ENCODE peak calls at places on chromosomes 11 and 22, in eight cellular contexts. One of them, this sample, is unnamed.

GRCh38 chr22:45997077-45997774 is 20.3 kb upstream of the WNT7B start:
- DNase-seq in C1 segment of cervical spinal cord: peak; percentile 18
- DNase-seq in activated CD4-positive, alpha-beta T cell treated with anti-CD3 and anti-CD28 coated beads, Interleukin-2, amount 50 U/mL, for 4 hours: no peak
- DNase-seq in kidney tubule cell: peak; percentile 88
- DNase-seq in NCI-H510A: peak; percentile 77
- DNase-seq in M059J: peak; percentile 95
- DNase-seq in CD8-positive, alpha-beta memory T cell: no peak
- DNase-seq in right atrium auricular region: peak; percentile 95
- DNase-seq in this sample: no peak

GRCh38 chr11:119551726-119552510 is 128.9 kb upstream of the THY1 start:
- DNase-seq in C1 segment of cervical spinal cord: no peak
- DNase-seq in activated CD4-positive, alpha-beta T cell treated with anti-CD3 and anti-CD28 coated beads, Interleukin-2, amount 50 U/mL, for 4 hours: no peak
- DNase-seq in kidney tubule cell: peak; percentile 20
- DNase-seq in NCI-H510A: no peak
- DNase-seq in M059J: peak; percentile 40
- DNase-seq in CD8-positive, alpha-beta memory T cell: no peak
- DNase-seq in right atrium auricular region: peak; percentile 9
- DNase-seq in this sample: no peak

GRCh38 chr22:37162221-37163095 is 12.7 kb upstream of the IL2RB start:
- DNase-seq in C1 segment of cervical spinal cord: no peak
- DNase-seq in activated CD4-positive, alpha-beta T cell treated with anti-CD3 and anti-CD28 coated beads, Interleukin-2, amount 50 U/mL, for 4 hours: peak; percentile 68
- DNase-seq in kidney tubule cell: no peak
- DNase-seq in NCI-H510A: no peak
- DNase-seq in M059J: no peak
- DNase-seq in CD8-positive, alpha-beta memory T cell: peak; percentile 82
- DNase-seq in right atrium auricular region: no peak
- DNase-seq in this sample: peak; percentile 83

GRCh38 chr11:2929511-2929879 is 275 bp upstream of the PHLDA2 start:
- DNase-seq in C1 segment of cervical spinal cord: no peak
- DNase-seq in activated CD4-positive, alpha-beta T cell treated with anti-CD3 and anti-CD28 coated beads, Interleukin-2, amount 50 U/mL, for 4 hours: peak; percentile 31
- DNase-seq in kidney tubule cell: peak; percentile 83
- DNase-seq in NCI-H510A: no peak
- DNase-seq in M059J: peak; percentile 78
- DNase-seq in CD8-positive, alpha-beta memory T cell: no peak
- DNase-seq in right atrium auricular region: no peak
- DNase-seq in this sample: peak; percentile 65

GRCh38 chr22:20015971-20016733 is 471 bp downstream of the ARVCF start:
- DNase-seq in C1 segment of cervical spinal cord: no peak
- DNase-seq in activated CD4-positive, alpha-beta T cell treated with anti-CD3 and anti-CD28 coated beads, Interleukin-2, amount 50 U/mL, for 4 hours: no peak
- DNase-seq in kidney tubule cell: peak; percentile 18
- DNase-seq in NCI-H510A: no peak
- DNase-seq in M059J: no peak
- DNase-seq in CD8-positive, alpha-beta memory T cell: no peak
- DNase-seq in right atrium auricular region: no peak
- DNase-seq in this sample: peak; percentile 29

GRCh38 chr11:8369592-8370205 is 106.0 kb upstream of the LMO1 start:
- DNase-seq in C1 segment of cervical spinal cord: no peak
- DNase-seq in activated CD4-positive, alpha-beta T cell treated with anti-CD3 and anti-CD28 coated beads, Interleukin-2, amount 50 U/mL, for 4 hours: no peak
- DNase-seq in kidney tubule cell: no peak
- DNase-seq in NCI-H510A: no peak
- DNase-seq in M059J: no peak
- DNase-seq in CD8-positive, alpha-beta memory T cell: no peak
- DNase-seq in right atrium auricular region: no peak
- DNase-seq in this sample: no peak

GRCh38 chr11:131409307-131409706 is 38.9 kb downstream of the NTM start:
- DNase-seq in C1 segment of cervical spinal cord: no peak
- DNase-seq in activated CD4-positive, alpha-beta T cell treated with anti-CD3 and anti-CD28 coated beads, Interleukin-2, amount 50 U/mL, for 4 hours: no peak
- DNase-seq in kidney tubule cell: no peak
- DNase-seq in NCI-H510A: no peak
- DNase-seq in M059J: no peak
- DNase-seq in CD8-positive, alpha-beta memory T cell: no peak
- DNase-seq in right atrium auricular region: peak; percentile 32
- DNase-seq in this sample: no peak

GRCh38 chr11:119793335-119793984 is 64.5 kb upstream of the NECTIN1 start:
- DNase-seq in C1 segment of cervical spinal cord: no peak
- DNase-seq in activated CD4-positive, alpha-beta T cell treated with anti-CD3 and anti-CD28 coated beads, Interleukin-2, amount 50 U/mL, for 4 hours: no peak
- DNase-seq in kidney tubule cell: no peak
- DNase-seq in NCI-H510A: no peak
- DNase-seq in M059J: no peak
- DNase-seq in CD8-positive, alpha-beta memory T cell: no peak
- DNase-seq in right atrium auricular region: no peak
- DNase-seq in this sample: no peak

GRCh38 chr11:3103076-3103475 is 45.9 kb upstream of the CARS1 start:
- DNase-seq in C1 segment of cervical spinal cord: no peak
- DNase-seq in activated CD4-positive, alpha-beta T cell treated with anti-CD3 and anti-CD28 coated beads, Interleukin-2, amount 50 U/mL, for 4 hours: no peak
- DNase-seq in kidney tubule cell: no peak
- DNase-seq in NCI-H510A: no peak
- DNase-seq in M059J: no peak
- DNase-seq in CD8-positive, alpha-beta memory T cell: no peak
- DNase-seq in right atrium auricular region: peak; percentile 52
- DNase-seq in this sample: no peak

GRCh38 chr22:26444777-26445176 is 15.7 kb downstream of the ASPHD2 start:
- DNase-seq in C1 segment of cervical spinal cord: no peak
- DNase-seq in activated CD4-positive, alpha-beta T cell treated with anti-CD3 and anti-CD28 coated beads, Interleukin-2, amount 50 U/mL, for 4 hours: no peak
- DNase-seq in kidney tubule cell: peak; percentile 70
- DNase-seq in NCI-H510A: peak; percentile 8
- DNase-seq in M059J: no peak
- DNase-seq in CD8-positive, alpha-beta memory T cell: no peak
- DNase-seq in right atrium auricular region: no peak
- DNase-seq in this sample: no peak

GRCh38 chr22:28759861-28760560 is 12.5 kb upstream of the CCDC117 start:
- DNase-seq in C1 segment of cervical spinal cord: no peak
- DNase-seq in activated CD4-positive, alpha-beta T cell treated with anti-CD3 and anti-CD28 coated beads, Interleukin-2, amount 50 U/mL, for 4 hours: no peak
- DNase-seq in kidney tubule cell: no peak
- DNase-seq in NCI-H510A: no peak
- DNase-seq in M059J: peak; percentile 55
- DNase-seq in CD8-positive, alpha-beta memory T cell: no peak
- DNase-seq in right atrium auricular region: no peak
- DNase-seq in this sample: no peak

GRCh38 chr22:25169278-25170031 is 30.2 kb upstream of the CRYBB3 start:
- DNase-seq in C1 segment of cervical spinal cord: no peak
- DNase-seq in activated CD4-positive, alpha-beta T cell treated with anti-CD3 and anti-CD28 coated beads, Interleukin-2, amount 50 U/mL, for 4 hours: no peak
- DNase-seq in kidney tubule cell: peak; percentile 10
- DNase-seq in NCI-H510A: no peak
- DNase-seq in M059J: peak; percentile 47
- DNase-seq in CD8-positive, alpha-beta memory T cell: no peak
- DNase-seq in right atrium auricular region: no peak
- DNase-seq in this sample: no peak

GRCh38 chr11:122976734-122977454 is 4.7 kb downstream of the BSX start:
- DNase-seq in C1 segment of cervical spinal cord: no peak
- DNase-seq in activated CD4-positive, alpha-beta T cell treated with anti-CD3 and anti-CD28 coated beads, Interleukin-2, amount 50 U/mL, for 4 hours: no peak
- DNase-seq in kidney tubule cell: no peak
- DNase-seq in NCI-H510A: no peak
- DNase-seq in M059J: peak; percentile 39
- DNase-seq in CD8-positive, alpha-beta memory T cell: no peak
- DNase-seq in right atrium auricular region: no peak
- DNase-seq in this sample: no peak

GRCh38 chr11:94933225-94934130 is 39.9 kb downstream of the CWC15 start:
- DNase-seq in C1 segment of cervical spinal cord: no peak
- DNase-seq in activated CD4-positive, alpha-beta T cell treated with anti-CD3 and anti-CD28 coated beads, Interleukin-2, amount 50 U/mL, for 4 hours: no peak
- DNase-seq in kidney tubule cell: peak; percentile 84
- DNase-seq in NCI-H510A: no peak
- DNase-seq in M059J: peak; percentile 96
- DNase-seq in CD8-positive, alpha-beta memory T cell: no peak
- DNase-seq in right atrium auricular region: peak; percentile 71
- DNase-seq in this sample: no peak

GRCh38 chr22:30843245-30843644 is 125.3 kb downstream of the MORC2 start:
- DNase-seq in C1 segment of cervical spinal cord: no peak
- DNase-seq in activated CD4-positive, alpha-beta T cell treated with anti-CD3 and anti-CD28 coated beads, Interleukin-2, amount 50 U/mL, for 4 hours: no peak
- DNase-seq in kidney tubule cell: no peak
- DNase-seq in NCI-H510A: no peak
- DNase-seq in M059J: peak; percentile 61
- DNase-seq in CD8-positive, alpha-beta memory T cell: no peak
- DNase-seq in right atrium auricular region: no peak
- DNase-seq in this sample: no peak

GRCh38 chr11:10305262-10305963 is 540 bp downstream of the ADM start:
- DNase-seq in C1 segment of cervical spinal cord: no peak
- DNase-seq in activated CD4-positive, alpha-beta T cell treated with anti-CD3 and anti-CD28 coated beads, Interleukin-2, amount 50 U/mL, for 4 hours: no peak
- DNase-seq in kidney tubule cell: peak; percentile 53
- DNase-seq in NCI-H510A: no peak
- DNase-seq in M059J: no peak
- DNase-seq in CD8-positive, alpha-beta memory T cell: peak; percentile 26
- DNase-seq in right atrium auricular region: no peak
- DNase-seq in this sample: peak; percentile 47

GRCh38 chr11:111183706-111184105 is 61.8 kb upstream of the POU2AF2 start:
- DNase-seq in C1 segment of cervical spinal cord: no peak
- DNase-seq in activated CD4-positive, alpha-beta T cell treated with anti-CD3 and anti-CD28 coated beads, Interleukin-2, amount 50 U/mL, for 4 hours: no peak
- DNase-seq in kidney tubule cell: peak; percentile 14
- DNase-seq in NCI-H510A: no peak
- DNase-seq in M059J: peak; percentile 46
- DNase-seq in CD8-positive, alpha-beta memory T cell: no peak
- DNase-seq in right atrium auricular region: no peak
- DNase-seq in this sample: no peak

GRCh38 chr11:60396382-60396781 is at the start of gene MS4A14:
- DNase-seq in C1 segment of cervical spinal cord: no peak
- DNase-seq in activated CD4-positive, alpha-beta T cell treated with anti-CD3 and anti-CD28 coated beads, Interleukin-2, amount 50 U/mL, for 4 hours: no peak
- DNase-seq in kidney tubule cell: no peak
- DNase-seq in NCI-H510A: no peak
- DNase-seq in M059J: no peak
- DNase-seq in CD8-positive, alpha-beta memory T cell: no peak
- DNase-seq in right atrium auricular region: no peak
- DNase-seq in this sample: no peak

GRCh38 chr22:45051946-45052345 is 42.1 kb upstream of the PHF21B start:
- DNase-seq in C1 segment of cervical spinal cord: no peak
- DNase-seq in activated CD4-positive, alpha-beta T cell treated with anti-CD3 and anti-CD28 coated beads, Interleukin-2, amount 50 U/mL, for 4 hours: no peak
- DNase-seq in kidney tubule cell: no peak
- DNase-seq in NCI-H510A: no peak
- DNase-seq in M059J: no peak
- DNase-seq in CD8-positive, alpha-beta memory T cell: no peak
- DNase-seq in right atrium auricular region: no peak
- DNase-seq in this sample: no peak

GRCh38 chr22:50326959-50327710 is at the start of gene DENND6B:
- DNase-seq in C1 segment of cervical spinal cord: no peak
- DNase-seq in activated CD4-positive, alpha-beta T cell treated with anti-CD3 and anti-CD28 coated beads, Interleukin-2, amount 50 U/mL, for 4 hours: peak; percentile 41
- DNase-seq in kidney tubule cell: peak; percentile 86
- DNase-seq in NCI-H510A: peak; percentile 57
- DNase-seq in M059J: peak; percentile 70
- DNase-seq in CD8-positive, alpha-beta memory T cell: peak; percentile 59
- DNase-seq in right atrium auricular region: no peak
- DNase-seq in this sample: peak; percentile 66

GRCh38 chr11:68049509-68050370 is 10.9 kb downstream of the TCIRG1 start:
- DNase-seq in C1 segment of cervical spinal cord: no peak
- DNase-seq in activated CD4-positive, alpha-beta T cell treated with anti-CD3 and anti-CD28 coated beads, Interleukin-2, amount 50 U/mL, for 4 hours: no peak
- DNase-seq in kidney tubule cell: peak; percentile 55
- DNase-seq in NCI-H510A: no peak
- DNase-seq in M059J: peak; percentile 57
- DNase-seq in CD8-positive, alpha-beta memory T cell: no peak
- DNase-seq in right atrium auricular region: no peak
- DNase-seq in this sample: no peak